ENCODE peak calls at places on chromosomes 5 and 9, in ten cellular contexts. G is skeletal muscle cell; U is lung; F is fibroblast of mammary gland; O is GM12864; X is tibial nerve; I is CD4-positive, alpha-beta memory T cell; A is aorta; E is bronchial epithelial cell; T is hepatocyte. Y is an unnamed sample.

GRCh38 chr9:128669786-128670185 is 13.1 kb upstream of the DYNC2I2 start:
- DNase-seq in G (no peak), U (no peak), F (no peak), O (no peak), X (no peak), I (no peak), A (no peak), E (no peak), T (no peak), Y (no peak)

GRCh38 chr5:95761771-95762680 is 30.9 kb downstream of the RHOBTB3 start:
- DNase-seq in G (peak), U (no peak), F (peak), O (no peak), X (no peak), I (no peak), A (no peak), E (peak), T (no peak), Y (peak)

GRCh38 chr9:135718616-135719015 is 16.6 kb downstream of the KCNT1 start:
- DNase-seq in G (no peak), U (no peak), F (peak), O (no peak), X (no peak), I (no peak), A (no peak), E (no peak), T (no peak), Y (no peak)

GRCh38 chr5:132774896-132775295 is 2.1 kb downstream of the SEPTIN8 start:
- DNase-seq in G (no peak), U (no peak), F (no peak), O (no peak), X (no peak), I (no peak), A (peak), E (no peak), T (no peak), Y (no peak)

GRCh38 chr9:72665421-72665820 is 144.0 kb downstream of the TMC1 start:
- DNase-seq in G (peak), U (no peak), F (peak), O (no peak), X (no peak), I (no peak), A (no peak), E (peak), T (peak), Y (peak)

GRCh38 chr5:122259995-122260394 is 52.0 kb upstream of the SNCAIP start:
- DNase-seq in G (peak), U (no peak), F (peak), O (no peak), X (no peak), I (no peak), A (peak), E (peak), T (peak), Y (peak)

GRCh38 chr5:6837519-6838110 is 124.4 kb downstream of the TENT4A start:
- DNase-seq in G (no peak), U (no peak), F (peak), O (no peak), X (no peak), I (no peak), A (no peak), E (no peak), T (no peak), Y (no peak)

GRCh38 chr5:43627028-43627427 is 24.0 kb downstream of the NNT start:
- DNase-seq in G (peak), U (no peak), F (peak), O (no peak), X (no peak), I (no peak), A (no peak), E (peak), T (peak), Y (peak)

GRCh38 chr9:70036641-70037040 is 7.0 kb upstream of the MAMDC2 start:
- DNase-seq in G (no peak), U (no peak), F (peak), O (no peak), X (no peak), I (no peak), A (no peak), E (no peak), T (no peak), Y (no peak)

GRCh38 chr5:179137001-179137642 is 76.9 kb downstream of the ZNF354C start:
- DNase-seq in G (no peak), U (no peak), F (no peak), O (no peak), X (no peak), I (no peak), A (peak), E (no peak), T (no peak), Y (no peak)

GRCh38 chr5:176884571-176884890 is 14.6 kb downstream of the HK3 start:
- DNase-seq in G (no peak), U (no peak), F (no peak), O (no peak), X (no peak), I (no peak), A (no peak), E (no peak), T (no peak), Y (no peak)

GRCh38 chr5:57243286-57244137 is 69.7 kb downstream of the GPBP1 start:
- DNase-seq in G (no peak), U (no peak), F (no peak), O (no peak), X (no peak), I (no peak), A (no peak), E (no peak), T (no peak), Y (no peak)

GRCh38 chr9:126629007-126629674 is 15.4 kb downstream of the LMX1B start:
- DNase-seq in G (no peak), U (no peak), F (no peak), O (no peak), X (no peak), I (no peak), A (no peak), E (no peak), T (no peak), Y (no peak)

GRCh38 chr5:44935262-44935661 is 126.5 kb downstream of the MRPS30 start:
- DNase-seq in G (no peak), U (no peak), F (no peak), O (peak), X (no peak), I (no peak), A (no peak), E (peak), T (no peak), Y (no peak)

GRCh38 chr9:72958485-72959266 is 5.8 kb upstream of the ALDH1A1 start:
- DNase-seq in G (no peak), U (no peak), F (no peak), O (no peak), X (no peak), I (no peak), A (no peak), E (no peak), T (no peak), Y (no peak)

GRCh38 chr9:6660512-6660911 is 15.0 kb upstream of the GLDC start:
- DNase-seq in G (no peak), U (no peak), F (no peak), O (no peak), X (no peak), I (no peak), A (no peak), E (no peak), T (no peak), Y (no peak)

GRCh38 chr9:17536027-17536426 is 42.8 kb upstream of the SH3GL2 start:
- DNase-seq in G (no peak), U (no peak), F (no peak), O (no peak), X (no peak), I (no peak), A (no peak), E (peak), T (no peak), Y (no peak)

GRCh38 chr9:1151691-1152090 is 101.5 kb downstream of the DMRT2 start:
- DNase-seq in G (no peak), U (no peak), F (no peak), O (no peak), X (no peak), I (no peak), A (no peak), E (no peak), T (no peak), Y (no peak)

DNA sequence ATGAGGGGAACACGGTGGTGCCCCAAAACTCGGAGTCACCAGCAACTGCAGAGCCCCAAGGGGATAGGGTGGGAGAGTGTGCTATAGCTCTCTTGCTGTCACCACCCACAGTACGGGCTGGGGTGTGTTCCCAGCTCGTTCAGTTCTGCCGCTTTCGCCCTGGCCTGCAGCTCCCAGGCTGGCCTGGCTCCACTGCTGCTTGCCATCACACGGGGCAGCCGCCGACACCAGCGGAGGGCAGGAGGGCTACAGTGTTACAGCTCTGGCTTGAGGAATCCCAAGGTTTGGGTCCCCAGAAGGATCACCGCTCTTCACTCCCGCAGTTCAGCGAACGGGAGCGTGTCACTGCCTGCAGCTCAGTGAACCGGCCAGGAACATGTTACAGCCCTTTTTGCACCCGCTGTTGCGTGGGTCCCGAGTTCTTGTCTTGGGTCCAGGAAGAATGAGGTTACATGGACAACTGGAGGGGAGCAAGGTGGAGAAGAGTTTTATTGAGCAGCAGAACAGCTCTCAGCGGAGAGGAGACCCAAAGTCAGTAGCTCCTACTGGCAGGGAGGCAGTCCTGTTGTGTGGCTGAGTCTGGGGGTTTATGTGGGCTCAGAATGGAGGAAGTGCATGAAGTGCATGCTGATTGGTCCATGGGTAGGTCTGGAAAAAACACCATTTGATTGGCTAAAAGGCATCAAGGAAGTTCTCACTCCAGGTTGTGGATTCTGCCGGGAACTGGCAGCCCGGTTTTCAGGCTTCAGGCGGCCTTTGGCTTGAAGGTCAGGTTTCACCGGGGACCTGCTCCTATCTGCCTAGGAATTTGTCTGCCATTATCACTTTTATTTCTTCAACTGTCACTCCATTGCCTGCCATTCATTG is 113.4 kb downstream of the EHMT1 start:
- DNase-seq in G (no peak), U (no peak), F (no peak), O (no peak), X (no peak), I (no peak), A (no peak), E (no peak), T (no peak), Y (no peak)
- H3K4me3 ChIP-seq in G (no peak), U (no peak), F (no peak), O (no peak), X (no peak), I (no peak), A (no peak), E (no peak), T (no peak), Y (no peak)

DNA sequence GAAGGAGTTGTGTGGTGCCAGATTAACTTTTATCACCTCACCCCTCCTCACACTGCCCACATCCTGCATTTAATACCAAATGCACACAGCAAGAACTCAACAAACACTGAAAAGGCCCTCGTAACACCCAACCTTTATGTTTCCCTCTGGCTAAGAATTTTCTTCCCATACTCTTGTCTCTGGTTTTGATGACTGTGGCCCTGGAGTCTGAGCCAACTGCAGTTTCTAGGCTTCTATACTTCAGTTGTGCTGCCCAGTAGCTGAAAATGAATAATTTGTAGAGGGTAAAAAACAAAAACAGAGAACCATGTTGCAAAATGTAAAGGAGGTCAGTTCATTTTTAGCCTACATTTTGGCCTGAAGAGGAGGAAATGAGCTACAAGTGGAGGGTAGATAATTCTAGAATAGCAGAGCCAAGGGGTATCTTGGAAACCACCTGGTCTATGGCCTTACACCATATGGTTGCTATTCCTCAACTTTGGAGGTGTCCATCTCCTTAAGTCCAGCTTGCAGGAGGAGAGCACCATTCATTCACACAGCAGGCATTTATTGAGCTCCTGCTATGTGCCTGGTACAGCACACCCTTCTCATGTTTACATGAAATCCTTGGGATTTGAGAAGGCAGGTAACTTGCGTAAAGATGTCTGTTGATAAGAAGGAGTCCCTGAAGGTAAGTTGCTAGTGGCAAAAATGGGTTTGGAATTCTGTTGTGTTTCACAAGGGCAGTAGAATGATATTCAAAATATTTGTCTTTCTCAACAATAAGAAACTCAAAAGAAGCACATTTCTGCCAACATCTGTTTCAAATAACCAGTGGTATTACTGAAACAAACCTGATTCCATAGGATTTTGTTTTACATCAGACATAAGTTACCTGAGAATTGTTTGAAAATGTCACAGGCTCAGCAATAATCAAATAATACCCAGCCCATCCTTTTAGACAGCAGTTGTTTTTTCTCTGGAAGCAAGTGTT is 83.8 kb upstream of the TNFAIP8 start:
- DNase-seq in G (no peak), U (no peak), F (no peak), O (no peak), X (no peak), I (peak), A (no peak), E (no peak), T (no peak), Y (peak)
- H3K4me3 ChIP-seq in G (no peak), U (no peak), F (no peak), O (peak), X (no peak), I (peak), A (no peak), E (no peak), T (no peak), Y (no peak)

GRCh38 chr9:14198544-14199510 is 115.1 kb downstream of the NFIB start:
- DNase-seq in G (no peak), U (no peak), F (peak), O (no peak), X (peak), I (no peak), A (peak), E (peak), T (no peak), Y (no peak)

GRCh38 chr9:14203366-14204056 is 110.4 kb downstream of the NFIB start:
- DNase-seq in G (no peak), U (peak), F (peak), O (no peak), X (no peak), I (no peak), A (peak), E (no peak), T (peak), Y (peak)

GRCh38 chr9:14197459-14197858 is 116.5 kb downstream of the NFIB start:
- DNase-seq in G (no peak), U (no peak), F (no peak), O (no peak), X (no peak), I (no peak), A (no peak), E (no peak), T (no peak), Y (no peak)

GRCh38 chr9:14193338-14193980 is 120.5 kb downstream of the NFIB start:
- DNase-seq in G (no peak), U (no peak), F (no peak), O (no peak), X (no peak), I (no peak), A (no peak), E (no peak), T (no peak), Y (no peak)

DNA sequence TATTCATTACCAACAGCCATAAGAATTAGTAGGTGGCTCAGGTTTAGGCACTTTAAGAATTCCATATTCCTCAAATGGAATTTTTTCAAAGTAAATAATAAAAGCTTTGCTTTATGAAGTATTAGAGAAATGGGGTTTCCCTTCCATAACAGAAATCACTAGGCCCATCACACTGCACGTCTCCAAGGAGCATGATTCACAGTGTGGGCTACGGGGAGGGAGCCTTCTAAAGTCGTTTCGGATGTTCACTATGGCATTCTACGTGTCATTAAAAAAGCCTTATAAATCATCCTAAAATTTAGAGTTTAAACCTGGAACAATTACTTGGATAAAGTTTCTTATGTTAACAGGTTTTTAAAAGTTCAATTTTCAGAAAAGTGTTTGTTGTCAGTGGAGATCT is 115.9 kb downstream of the NFIB start:
- DNase-seq in G (peak), U (no peak), F (peak), O (no peak), X (no peak), I (no peak), A (peak), E (no peak), T (no peak), Y (no peak)
- H3K4me3 ChIP-seq in G (no peak), U (no peak), F (no peak), O (no peak), X (no peak), I (no peak), A (no peak), E (no peak), T (no peak), Y (no peak)

GRCh38 chr9:7967851-7968250 is 168.3 kb upstream of the DMAC1 start:
- DNase-seq in G (no peak), U (no peak), F (no peak), O (no peak), X (no peak), I (no peak), A (no peak), E (peak), T (peak), Y (no peak)
- H3K4me3 ChIP-seq in G (no peak), U (no peak), F (no peak), O (no peak), X (no peak), I (no peak), A (no peak), E (no peak), T (no peak), Y (no peak)

DNA sequence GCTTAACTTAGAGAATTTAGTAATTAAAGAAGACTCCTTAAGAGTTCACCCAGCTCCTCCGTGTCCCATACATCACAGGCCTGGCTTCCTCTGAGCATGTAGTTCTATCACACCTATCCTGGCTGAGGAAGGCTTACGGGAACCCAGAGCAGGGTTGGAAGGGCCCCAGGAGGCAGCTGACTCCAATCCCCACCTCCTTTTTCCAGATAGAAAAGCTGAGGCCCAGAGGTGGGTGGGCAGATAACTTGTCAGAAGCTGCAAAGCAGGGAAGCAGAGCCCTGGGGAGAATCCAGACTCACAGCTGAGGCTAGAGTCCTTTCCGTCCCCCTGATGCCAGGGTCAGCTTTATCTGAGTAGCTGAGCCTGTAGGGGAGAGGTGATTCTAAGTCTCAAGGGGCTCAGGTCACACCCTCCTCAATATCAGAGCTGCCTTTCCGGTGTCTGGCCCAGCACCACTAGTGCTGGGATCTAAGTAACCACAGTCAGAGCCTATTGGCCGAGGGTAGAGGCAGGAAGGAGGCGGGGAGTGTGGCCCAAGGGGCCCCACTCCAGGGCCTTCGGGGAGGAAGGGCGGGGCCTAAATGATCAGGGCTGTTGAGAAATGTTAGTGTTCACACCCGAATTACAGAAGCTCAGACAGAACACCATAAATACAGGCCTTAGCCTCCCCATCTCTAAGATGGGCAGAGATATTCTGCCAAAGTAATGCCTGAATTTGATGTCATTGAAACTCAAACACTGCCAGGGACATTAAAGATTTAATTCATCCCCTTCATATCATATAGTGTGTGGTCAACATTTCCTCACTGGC is 9.9 kb downstream of the CCDC69 start:
- DNase-seq in G (no peak), U (peak), F (peak), O (peak), X (peak), I (peak), A (peak), E (peak), T (peak), Y (peak)
- H3K4me3 ChIP-seq in G (no peak), U (no peak), F (no peak), O (peak), X (no peak), I (peak), A (no peak), E (no peak), T (no peak), Y (no peak)

GRCh38 chr5:38469707-38470267 is 86.7 kb downstream of the LIFR start:
- DNase-seq in G (no peak), U (no peak), F (no peak), O (no peak), X (no peak), I (no peak), A (no peak), E (no peak), T (no peak), Y (no peak)
- H3K4me3 ChIP-seq in G (no peak), U (no peak), F (no peak), O (no peak), X (no peak), I (no peak), A (no peak), E (no peak), T (no peak), Y (no peak)

GRCh38 chr9:79858509-79858908 is 286.7 kb downstream of the TLE4 start:
- DNase-seq in G (no peak), U (no peak), F (peak), O (no peak), X (no peak), I (peak), A (no peak), E (no peak), T (no peak), Y (peak)
- H3K4me3 ChIP-seq in G (no peak), U (no peak), F (no peak), O (no peak), X (no peak), I (no peak), A (no peak), E (no peak), T (no peak), Y (no peak)

GRCh38 chr9:97855899-97856298 is 2.9 kb downstream of the FOXE1 start:
- DNase-seq in G (no peak), U (no peak), F (no peak), O (no peak), X (no peak), I (no peak), A (no peak), E (no peak), T (no peak), Y (no peak)
- H3K4me3 ChIP-seq in G (no peak), U (no peak), F (no peak), O (no peak), X (no peak), I (no peak), A (no peak), E (no peak), T (no peak), Y (no peak)

GRCh38 chr9:5617749-5618148 is 11.2 kb upstream of the RIC1 start:
- DNase-seq in G (no peak), U (no peak), F (no peak), O (peak), X (no peak), I (no peak), A (no peak), E (no peak), T (no peak), Y (no peak)
- H3K4me3 ChIP-seq in G (no peak), U (no peak), F (no peak), O (no peak), X (no peak), I (no peak), A (no peak), E (no peak), T (no peak), Y (no peak)

GRCh38 chr5:7851240-7851592 is 283 bp upstream of the CFAP90 start:
- DNase-seq in G (no peak), U (no peak), F (no peak), O (no peak), X (no peak), I (peak), A (no peak), E (no peak), T (no peak), Y (no peak)
- H3K4me3 ChIP-seq in G (peak), U (no peak), F (peak), O (no peak), X (no peak), I (no peak), A (no peak), E (no peak), T (peak), Y (peak)